ENCODE peak calls at places on chromosomes 6 and 20, in ten cellular contexts. One of them, this sample, is unnamed.

GRCh38 chr6:19024737-19025136 is 637.6 kb downstream of the RNF144B start:
- DNase-seq in transverse colon: no peak
- DNase-seq in right atrium auricular region: no peak
- DNase-seq in ovary: no peak
- DNase-seq in left ventricle myocardium inferior: no peak
- DNase-seq in body of pancreas: peak; percentile 24
- DNase-seq in endodermal cell: peak; percentile 79
- DNase-seq in CD8-positive, alpha-beta T cell: no peak
- DNase-seq in osteoblast: no peak
- DNase-seq in GM23338: peak; percentile 88
- DNase-seq in this sample: no peak

GRCh38 chr6:81747327-81747726 is 5.2 kb downstream of the TENT5A start:
- DNase-seq in transverse colon: no peak
- DNase-seq in right atrium auricular region: no peak
- DNase-seq in ovary: no peak
- DNase-seq in left ventricle myocardium inferior: no peak
- DNase-seq in body of pancreas: no peak
- DNase-seq in endodermal cell: no peak
- DNase-seq in CD8-positive, alpha-beta T cell: no peak
- DNase-seq in osteoblast: no peak
- DNase-seq in GM23338: no peak
- DNase-seq in this sample: no peak

GRCh38 chr20:44080646-44081267 is 106.2 kb downstream of the JPH2 start:
- DNase-seq in transverse colon: peak; percentile 83
- DNase-seq in right atrium auricular region: peak; percentile 80
- DNase-seq in ovary: peak; percentile 36
- DNase-seq in left ventricle myocardium inferior: peak; percentile 60
- DNase-seq in body of pancreas: peak; percentile 81
- DNase-seq in endodermal cell: peak; percentile 89
- DNase-seq in CD8-positive, alpha-beta T cell: peak; percentile 80
- DNase-seq in osteoblast: peak; percentile 96
- DNase-seq in GM23338: peak; percentile 85
- DNase-seq in this sample: peak; percentile 76

GRCh38 chr20:59525500-59526241 is 78.7 kb upstream of the PHACTR3 start:
- DNase-seq in transverse colon: peak; percentile 48
- DNase-seq in right atrium auricular region: no peak
- DNase-seq in ovary: no peak
- DNase-seq in left ventricle myocardium inferior: peak; percentile 62
- DNase-seq in body of pancreas: peak; percentile 51
- DNase-seq in endodermal cell: peak; percentile 94
- DNase-seq in CD8-positive, alpha-beta T cell: no peak
- DNase-seq in osteoblast: peak; percentile 86
- DNase-seq in GM23338: peak; percentile 90
- DNase-seq in this sample: no peak

GRCh38 chr6:152952045-152952444 is 30.8 kb downstream of the FBXO5 start:
- DNase-seq in transverse colon: no peak
- DNase-seq in right atrium auricular region: no peak
- DNase-seq in ovary: no peak
- DNase-seq in left ventricle myocardium inferior: no peak
- DNase-seq in body of pancreas: no peak
- DNase-seq in endodermal cell: no peak
- DNase-seq in CD8-positive, alpha-beta T cell: no peak
- DNase-seq in osteoblast: no peak
- DNase-seq in GM23338: peak; percentile 33
- DNase-seq in this sample: no peak

GRCh38 chr6:161137839-161138544 is 135.9 kb downstream of the AGPAT4 start:
- DNase-seq in transverse colon: no peak
- DNase-seq in right atrium auricular region: peak; percentile 21
- DNase-seq in ovary: no peak
- DNase-seq in left ventricle myocardium inferior: no peak
- DNase-seq in body of pancreas: no peak
- DNase-seq in endodermal cell: no peak
- DNase-seq in CD8-positive, alpha-beta T cell: no peak
- DNase-seq in osteoblast: peak; percentile 89
- DNase-seq in GM23338: no peak
- DNase-seq in this sample: no peak

GRCh38 chr6:108592371-108593337 is 31.9 kb downstream of the FOXO3 start:
- DNase-seq in transverse colon: peak; percentile 70
- DNase-seq in right atrium auricular region: no peak
- DNase-seq in ovary: no peak
- DNase-seq in left ventricle myocardium inferior: no peak
- DNase-seq in body of pancreas: peak; percentile 42
- DNase-seq in endodermal cell: no peak
- DNase-seq in CD8-positive, alpha-beta T cell: peak; percentile 42
- DNase-seq in osteoblast: peak; percentile 81
- DNase-seq in GM23338: peak; percentile 35
- DNase-seq in this sample: peak; percentile 68

GRCh38 chr6:447381-448165 is 56.0 kb downstream of the IRF4 start:
- DNase-seq in transverse colon: no peak
- DNase-seq in right atrium auricular region: no peak
- DNase-seq in ovary: no peak
- DNase-seq in left ventricle myocardium inferior: no peak
- DNase-seq in body of pancreas: no peak
- DNase-seq in endodermal cell: no peak
- DNase-seq in CD8-positive, alpha-beta T cell: no peak
- DNase-seq in osteoblast: no peak
- DNase-seq in GM23338: no peak
- DNase-seq in this sample: peak; percentile 39

GRCh38 chr6:44439270-44440045 is 52.0 kb downstream of the CDC5L start:
- DNase-seq in transverse colon: no peak
- DNase-seq in right atrium auricular region: no peak
- DNase-seq in ovary: no peak
- DNase-seq in left ventricle myocardium inferior: no peak
- DNase-seq in body of pancreas: no peak
- DNase-seq in endodermal cell: no peak
- DNase-seq in CD8-positive, alpha-beta T cell: no peak
- DNase-seq in osteoblast: peak; percentile 38
- DNase-seq in GM23338: no peak
- DNase-seq in this sample: no peak

GRCh38 chr6:41895300-41896233 is at the start of gene USP49:
- DNase-seq in transverse colon: peak; percentile 91
- DNase-seq in right atrium auricular region: peak; percentile 82
- DNase-seq in ovary: peak; percentile 85
- DNase-seq in left ventricle myocardium inferior: peak; percentile 91
- DNase-seq in body of pancreas: peak; percentile 89
- DNase-seq in endodermal cell: peak; percentile 98
- DNase-seq in CD8-positive, alpha-beta T cell: peak; percentile 91
- DNase-seq in osteoblast: peak; percentile 98
- DNase-seq in GM23338: peak; percentile 98
- DNase-seq in this sample: peak; percentile 92

GRCh38 chr6:158789115-158789917 is 29.9 kb downstream of the EZR start:
- DNase-seq in transverse colon: peak; percentile 47
- DNase-seq in right atrium auricular region: no peak
- DNase-seq in ovary: no peak
- DNase-seq in left ventricle myocardium inferior: no peak
- DNase-seq in body of pancreas: no peak
- DNase-seq in endodermal cell: peak; percentile 44
- DNase-seq in CD8-positive, alpha-beta T cell: peak; percentile 70
- DNase-seq in osteoblast: no peak
- DNase-seq in GM23338: no peak
- DNase-seq in this sample: no peak

GRCh38 chr6:75492769-75493168 is 831 bp downstream of the FILIP1 start:
- DNase-seq in transverse colon: no peak
- DNase-seq in right atrium auricular region: no peak
- DNase-seq in ovary: no peak
- DNase-seq in left ventricle myocardium inferior: no peak
- DNase-seq in body of pancreas: peak; percentile 27
- DNase-seq in endodermal cell: no peak
- DNase-seq in CD8-positive, alpha-beta T cell: no peak
- DNase-seq in osteoblast: no peak
- DNase-seq in GM23338: no peak
- DNase-seq in this sample: no peak

GRCh38 chr6:75493400-75494064 is at the start of gene FILIP1:
- DNase-seq in transverse colon: peak; percentile 11
- DNase-seq in right atrium auricular region: peak; percentile 89
- DNase-seq in ovary: peak; percentile 18
- DNase-seq in left ventricle myocardium inferior: peak; percentile 59
- DNase-seq in body of pancreas: peak; percentile 77
- DNase-seq in endodermal cell: peak; percentile 56
- DNase-seq in CD8-positive, alpha-beta T cell: no peak
- DNase-seq in osteoblast: peak; percentile 37
- DNase-seq in GM23338: peak; percentile 27
- DNase-seq in this sample: peak; percentile 80

GRCh38 chr6:75494290-75494689 is 690 bp upstream of the FILIP1 start:
- DNase-seq in transverse colon: no peak
- DNase-seq in right atrium auricular region: no peak
- DNase-seq in ovary: no peak
- DNase-seq in left ventricle myocardium inferior: no peak
- DNase-seq in body of pancreas: no peak
- DNase-seq in endodermal cell: no peak
- DNase-seq in CD8-positive, alpha-beta T cell: no peak
- DNase-seq in osteoblast: no peak
- DNase-seq in GM23338: no peak
- DNase-seq in this sample: no peak

GRCh38 chr6:75489025-75489424 is 4.6 kb downstream of the FILIP1 start:
- DNase-seq in transverse colon: no peak
- DNase-seq in right atrium auricular region: no peak
- DNase-seq in ovary: no peak
- DNase-seq in left ventricle myocardium inferior: no peak
- DNase-seq in body of pancreas: no peak
- DNase-seq in endodermal cell: no peak
- DNase-seq in CD8-positive, alpha-beta T cell: no peak
- DNase-seq in osteoblast: no peak
- DNase-seq in GM23338: no peak
- DNase-seq in this sample: no peak

DNA sequence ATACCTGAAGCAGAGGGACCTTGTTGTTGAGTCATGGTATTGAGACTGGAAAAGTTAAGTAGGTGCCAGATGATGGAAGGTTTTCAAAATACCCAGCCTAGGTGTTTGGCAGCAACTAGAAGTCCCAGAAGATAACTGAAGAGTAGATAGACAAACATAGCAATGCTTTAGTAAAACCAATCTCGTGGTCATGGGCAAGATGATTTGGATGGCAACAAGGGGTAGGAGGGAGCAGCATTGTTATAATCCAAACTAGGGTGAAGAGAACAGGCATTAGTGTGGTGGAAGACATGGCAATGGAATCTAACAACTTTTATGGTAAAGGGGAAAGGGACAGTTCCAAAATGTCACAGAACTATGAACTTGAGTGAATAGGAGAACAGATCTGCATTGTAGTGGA is 2.3 kb downstream of the FILIP1 start:
- DNase-seq in transverse colon: no peak
- DNase-seq in right atrium auricular region: no peak
- DNase-seq in ovary: no peak
- DNase-seq in left ventricle myocardium inferior: no peak
- DNase-seq in body of pancreas: no peak
- DNase-seq in endodermal cell: no peak
- DNase-seq in CD8-positive, alpha-beta T cell: no peak
- DNase-seq in osteoblast: no peak
- DNase-seq in GM23338: no peak
- DNase-seq in this sample: no peak
- H3K4me1 ChIP-seq in transverse colon: no peaks in the 10 kb centered on the region
- H3K4me1 ChIP-seq in right atrium auricular region: no peaks in the 10 kb centered on the region
- H3K4me1 ChIP-seq in ovary: no peaks in the 10 kb centered on the region
- H3K4me1 ChIP-seq in left ventricle myocardium inferior: peaks cover 76% of the 10 kb centered on the region
- H3K4me1 ChIP-seq in body of pancreas: peaks cover 18% of the 10 kb centered on the region
- H3K4me1 ChIP-seq in endodermal cell: peaks cover 3% of the 10 kb centered on the region
- H3K4me1 ChIP-seq in CD8-positive, alpha-beta T cell: no peaks in the 10 kb centered on the region
- H3K4me1 ChIP-seq in osteoblast: peaks cover 5% of the 10 kb centered on the region
- H3K4me1 ChIP-seq in GM23338: no peaks in the 10 kb centered on the region
- H3K4me1 ChIP-seq in this sample: peaks cover 24% of the 10 kb centered on the region

DNA sequence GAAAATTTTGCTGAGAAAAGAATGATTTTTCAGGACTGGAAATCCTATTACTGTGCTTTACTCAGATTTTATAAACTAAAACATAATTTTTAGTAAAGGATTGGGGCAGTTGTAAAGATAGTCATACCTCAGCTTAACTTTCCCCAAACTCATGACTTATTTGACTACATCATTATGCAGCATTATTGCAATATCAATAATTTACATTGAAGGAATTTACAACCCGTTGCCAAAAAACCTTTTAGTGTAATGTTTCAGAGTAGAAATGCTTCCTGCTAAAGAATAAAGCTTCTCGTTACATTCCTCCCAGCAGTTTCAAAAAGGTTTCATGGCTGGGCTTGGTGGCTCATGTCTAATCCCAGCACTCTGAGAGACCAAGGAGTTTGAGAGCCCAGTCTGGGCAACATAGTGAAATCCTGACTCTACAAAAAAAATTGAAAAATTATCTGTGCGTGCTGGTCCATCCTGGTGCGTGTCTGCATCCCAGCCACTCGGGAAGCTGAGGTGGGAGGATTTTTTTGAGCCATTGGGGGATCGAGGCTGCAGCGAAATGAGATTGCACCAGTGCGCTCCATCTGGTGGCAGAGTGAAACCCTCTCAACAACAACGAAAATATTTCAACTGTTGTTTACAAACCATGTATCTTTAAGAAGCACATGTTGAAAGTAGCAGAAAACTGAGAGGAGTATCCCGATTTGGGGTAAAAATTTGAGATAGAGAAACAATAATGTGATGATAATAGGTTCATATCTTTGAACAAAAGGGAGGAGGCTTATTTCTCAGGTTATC is 4.4 kb downstream of the AMD1 start:
- DNase-seq in transverse colon: peak; percentile 23
- DNase-seq in right atrium auricular region: no peak
- DNase-seq in ovary: no peak
- DNase-seq in left ventricle myocardium inferior: no peak
- DNase-seq in body of pancreas: peak; percentile 14
- DNase-seq in endodermal cell: peak; percentile 71
- DNase-seq in CD8-positive, alpha-beta T cell: peak; percentile 28
- DNase-seq in osteoblast: peak; percentile 74
- DNase-seq in GM23338: peak; percentile 70
- DNase-seq in this sample: no peak
- TF ChIP-seq CTCF in transverse colon: peak; percentile 33
- TF ChIP-seq CTCF in right atrium auricular region: no peak
- TF ChIP-seq CTCF in ovary: peak; percentile 7
- TF ChIP-seq CTCF in left ventricle myocardium inferior: peak; percentile 54
- TF ChIP-seq CTCF in body of pancreas: peak; percentile 35
- TF ChIP-seq CTCF in endodermal cell: peak; percentile 83
- TF ChIP-seq CTCF in CD8-positive, alpha-beta T cell: peak; percentile 62
- TF ChIP-seq CTCF in osteoblast: peak; percentile 60
- TF ChIP-seq CTCF in GM23338: peak; percentile 67
- TF ChIP-seq CTCF in this sample: no peak

GRCh38 chr20:50057409-50058053 is 55.4 kb downstream of the UBE2V1 start:
- DNase-seq in transverse colon: no peak
- DNase-seq in right atrium auricular region: no peak
- DNase-seq in ovary: no peak
- DNase-seq in left ventricle myocardium inferior: no peak
- DNase-seq in body of pancreas: no peak
- DNase-seq in endodermal cell: no peak
- DNase-seq in CD8-positive, alpha-beta T cell: no peak
- DNase-seq in osteoblast: peak; percentile 27
- DNase-seq in GM23338: no peak
- DNase-seq in this sample: no peak
- H3K4me3 ChIP-seq in transverse colon: no peak overlapping the region
- H3K4me3 ChIP-seq in right atrium auricular region: no peak overlapping the region
- H3K4me3 ChIP-seq in ovary: no peak overlapping the region
- H3K4me3 ChIP-seq in left ventricle myocardium inferior: no peak overlapping the region
- H3K4me3 ChIP-seq in body of pancreas: no peak overlapping the region
- H3K4me3 ChIP-seq in endodermal cell: no peak overlapping the region
- H3K4me3 ChIP-seq in CD8-positive, alpha-beta T cell: no peak overlapping the region
- H3K4me3 ChIP-seq in osteoblast: no peak overlapping the region
- H3K4me3 ChIP-seq in GM23338: no peak overlapping the region
- H3K4me3 ChIP-seq in this sample: no peak overlapping the region

DNA sequence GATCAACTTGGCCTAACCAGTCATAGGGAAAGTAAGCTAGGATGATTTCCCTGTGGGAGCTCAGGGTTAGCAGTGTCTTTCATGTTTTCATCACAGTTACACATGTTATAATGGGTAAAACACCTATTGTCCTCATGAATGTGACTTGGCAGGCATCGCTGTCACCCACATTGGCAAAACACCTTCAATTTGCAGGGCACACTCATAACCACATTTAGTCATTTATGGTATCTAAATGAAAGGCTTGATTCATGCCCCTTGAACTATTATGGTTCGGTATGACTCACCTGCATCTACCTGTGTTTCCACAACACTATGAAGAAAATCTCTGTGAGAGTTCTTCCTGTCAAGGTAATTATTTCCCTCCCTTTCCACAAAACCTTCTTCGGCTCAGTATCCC is 49.2 kb downstream of the FRK start:
- DNase-seq in transverse colon: peak; percentile 43
- DNase-seq in right atrium auricular region: no peak
- DNase-seq in ovary: no peak
- DNase-seq in left ventricle myocardium inferior: no peak
- DNase-seq in body of pancreas: no peak
- DNase-seq in endodermal cell: no peak
- DNase-seq in CD8-positive, alpha-beta T cell: no peak
- DNase-seq in osteoblast: no peak
- DNase-seq in GM23338: no peak
- DNase-seq in this sample: no peak
- H3K4me1 ChIP-seq in transverse colon: peaks cover 31% of the 10 kb centered on the region
- H3K4me1 ChIP-seq in right atrium auricular region: no peaks in the 10 kb centered on the region
- H3K4me1 ChIP-seq in ovary: peaks cover 2% of the 10 kb centered on the region
- H3K4me1 ChIP-seq in left ventricle myocardium inferior: peaks cover 83% of the 10 kb centered on the region
- H3K4me1 ChIP-seq in body of pancreas: peaks cover 36% of the 10 kb centered on the region
- H3K4me1 ChIP-seq in endodermal cell: no peaks in the 10 kb centered on the region
- H3K4me1 ChIP-seq in CD8-positive, alpha-beta T cell: no peaks in the 10 kb centered on the region
- H3K4me1 ChIP-seq in osteoblast: peaks cover 15% of the 10 kb centered on the region
- H3K4me1 ChIP-seq in GM23338: no peaks in the 10 kb centered on the region
- H3K4me1 ChIP-seq in this sample: peaks cover 28% of the 10 kb centered on the region